ENCODE peak calls at places on chromosome X, in nine cellular contexts. Q is H9, N is mesothelial cell of epicardium, P is H4, T is M059J, C is ovary, L is AG08396, D is astrocyte, B is KBM-7. A is an unnamed sample.

GRCh38 chrX:2690856-2691542 is at the start of gene CD99:
- DNase-seq in N (peak; percentile 92), L (peak; percentile 95), P (peak; percentile 74), T (peak; percentile 76), D (peak; percentile 74), Q (peak; percentile 76), C (peak; percentile 93), B (peak; percentile 95), A (peak; percentile 85)

GRCh38 chrX:130869239-130869638 is 33.8 kb downstream of the ENOX2 start:
- DNase-seq in P (no peak), T (peak; percentile 32), D (peak; percentile 68), L (no peak), Q (no peak), C (no peak), B (no peak), N (no peak), A (no peak)

GRCh38 chrX:20693071-20693470 is 426.4 kb upstream of the RPS6KA3 start:
- DNase-seq in C (no peak), L (no peak), T (no peak), P (peak; percentile 4), D (no peak), N (no peak), Q (no peak), B (no peak), A (no peak)

GRCh38 chrX:132564026-132564425 is 75.2 kb upstream of the MBNL3 start:
- DNase-seq in D (peak; percentile 6), N (no peak), P (peak; percentile 90), C (no peak), B (no peak), Q (no peak), T (peak; percentile 1), L (no peak), A (no peak)

GRCh38 chrX:11757729-11758399 is at the start of gene MSL3:
- DNase-seq in Q (peak; percentile 60), N (no peak), B (peak; percentile 67), T (peak; percentile 66), D (peak; percentile 47), L (peak; percentile 84), C (peak; percentile 77), P (no peak), A (peak; percentile 23)

GRCh38 chrX:134480061-134480460 is 20.1 kb downstream of the HPRT1 start:
- DNase-seq in D (no peak), T (peak; percentile 25), Q (no peak), B (no peak), C (no peak), L (no peak), P (no peak), N (no peak), A (no peak)

GRCh38 chrX:119654112-119654531 is 38.8 kb downstream of the SEPTIN6 start:
- DNase-seq in B (peak; percentile 27), P (no peak), N (no peak), T (no peak), C (peak; percentile 75), L (no peak), D (peak; percentile 46), Q (peak; percentile 36), A (peak; percentile 22)

GRCh38 chrX:129723511-129723910 is 15.3 kb upstream of the XPNPEP2 start:
- DNase-seq in Q (no peak), B (no peak), T (peak; percentile 60), L (no peak), P (no peak), D (no peak), C (no peak), N (no peak), A (no peak)

GRCh38 chrX:50211510-50211909 is 6.9 kb downstream of the CCNB3 start:
- DNase-seq in Q (peak; percentile 47), L (no peak), P (peak; percentile 33), D (no peak), B (peak; percentile 50), C (no peak), N (no peak), T (peak; percentile 12), A (no peak)

A was measured in gastrocnemius medialis.